ENCODE peak calls at places on chromosomes 3 and 15, in five cellular contexts. I, O, W, L and H are unnamed samples.

GRCh38 chr15:83746231-83746630 is 92.3 kb downstream of the ADAMTSL3 start:
- DNase-seq in I (no peak), O (no peak), W (no peak), L (no peak), H (no peak)

GRCh38 chr15:88465633-88466219 is 1.5 kb downstream of the MRPL46 start:
- DNase-seq in I (peak), O (no peak), W (no peak), L (no peak), H (no peak)

GRCh38 chr3:32780735-32781210 is 37.0 kb upstream of the TRIM71 start:
- DNase-seq in I (peak), O (no peak), W (peak), L (peak), H (no peak)

GRCh38 chr3:37625690-37626089 is 236.0 kb upstream of the CTDSPL start:
- DNase-seq in I (no peak), O (no peak), W (no peak), L (no peak), H (no peak)

GRCh38 chr3:162391301-162391700 is 894.7 kb downstream of the OTOL1 start:
- DNase-seq in I (peak), O (no peak), W (no peak), L (no peak), H (no peak)

GRCh38 chr3:133937756-133938601 is 42.3 kb upstream of the RAB6B start:
- DNase-seq in I (peak), O (no peak), W (no peak), L (no peak), H (peak)

GRCh38 chr3:109985942-109986555 is 648.7 kb upstream of the DPPA4 start:
- DNase-seq in I (peak), O (no peak), W (no peak), L (no peak), H (no peak)

GRCh38 chr3:54278960-54279359 is 156.6 kb downstream of the CACNA2D3 start:
- DNase-seq in I (peak), O (no peak), W (no peak), L (no peak), H (no peak)

GRCh38 chr3:127217594-127218456 is 24.9 kb downstream of the PRR23E start:
- DNase-seq in I (no peak), O (no peak), W (no peak), L (no peak), H (no peak)

GRCh38 chr3:12908136-12908730 is 66.9 kb upstream of the RPL32 start:
- DNase-seq in I (no peak), O (no peak), W (no peak), L (no peak), H (no peak)

GRCh38 chr15:40443846-40444245 is 3.1 kb downstream of the BAHD1 start:
- DNase-seq in I (no peak), O (no peak), W (no peak), L (no peak), H (no peak)

GRCh38 chr3:86244897-86245296 is 746.1 kb downstream of the VGLL3 start:
- DNase-seq in I (no peak), O (no peak), W (no peak), L (no peak), H (no peak)

GRCh38 chr3:185932213-185932612 is 5.6 kb downstream of the TRA2B start:
- DNase-seq in I (no peak), O (no peak), W (no peak), L (no peak), H (no peak)

DNA sequence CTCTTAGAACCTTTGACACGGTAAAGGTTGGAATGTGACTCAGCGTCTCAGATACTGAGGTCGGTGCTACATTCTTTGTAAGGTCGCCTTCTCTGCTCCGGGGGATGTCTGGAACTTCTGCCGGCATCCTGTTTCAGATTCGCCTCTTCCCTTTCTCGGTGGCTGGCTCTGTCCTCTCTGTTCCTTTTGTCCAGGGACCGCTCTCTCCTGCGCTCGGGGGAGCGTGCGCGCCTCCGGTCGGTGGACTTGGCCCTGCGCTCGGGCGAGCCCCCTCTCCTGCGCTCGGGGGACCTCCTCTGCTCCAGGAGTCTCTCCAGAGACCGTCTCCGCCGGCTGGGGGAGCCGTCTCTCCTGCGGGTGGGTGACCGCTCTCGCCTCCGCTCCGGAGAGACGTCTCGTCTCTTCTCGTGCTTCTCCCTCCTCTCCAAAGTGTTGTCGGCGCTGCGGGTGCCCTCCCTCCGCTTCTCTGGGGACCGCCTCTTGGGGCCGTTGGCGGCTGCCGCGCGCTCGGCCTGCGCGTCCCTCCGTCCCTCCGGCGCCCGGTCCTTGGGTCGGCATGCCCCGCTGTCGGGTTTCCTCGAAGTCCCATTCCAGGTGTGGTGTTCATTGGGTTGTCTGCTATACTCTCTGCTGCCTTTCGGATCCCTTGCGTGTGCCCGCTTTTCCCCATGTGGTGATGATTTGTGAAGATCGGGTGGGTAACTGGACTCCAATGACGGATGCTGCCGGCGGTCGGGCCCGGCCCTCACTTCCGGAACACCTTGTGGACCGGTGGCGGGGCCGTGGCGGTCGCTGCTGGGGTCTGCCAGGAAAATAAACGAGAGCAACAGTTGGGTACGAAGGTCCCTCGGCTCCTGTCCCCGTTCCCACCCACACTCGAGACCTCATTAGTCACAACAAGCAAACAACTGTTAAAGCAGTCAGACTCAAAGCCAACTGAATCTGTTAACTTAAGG is 668.8 kb upstream of the ADAMTS9 start:
- DNase-seq in I (no peak), O (no peak), W (no peak), L (peak), H (no peak)
- H3K4me3 ChIP-seq in I (peak), O (no peak), W (peak), L (peak), H (no peak)

DNA sequence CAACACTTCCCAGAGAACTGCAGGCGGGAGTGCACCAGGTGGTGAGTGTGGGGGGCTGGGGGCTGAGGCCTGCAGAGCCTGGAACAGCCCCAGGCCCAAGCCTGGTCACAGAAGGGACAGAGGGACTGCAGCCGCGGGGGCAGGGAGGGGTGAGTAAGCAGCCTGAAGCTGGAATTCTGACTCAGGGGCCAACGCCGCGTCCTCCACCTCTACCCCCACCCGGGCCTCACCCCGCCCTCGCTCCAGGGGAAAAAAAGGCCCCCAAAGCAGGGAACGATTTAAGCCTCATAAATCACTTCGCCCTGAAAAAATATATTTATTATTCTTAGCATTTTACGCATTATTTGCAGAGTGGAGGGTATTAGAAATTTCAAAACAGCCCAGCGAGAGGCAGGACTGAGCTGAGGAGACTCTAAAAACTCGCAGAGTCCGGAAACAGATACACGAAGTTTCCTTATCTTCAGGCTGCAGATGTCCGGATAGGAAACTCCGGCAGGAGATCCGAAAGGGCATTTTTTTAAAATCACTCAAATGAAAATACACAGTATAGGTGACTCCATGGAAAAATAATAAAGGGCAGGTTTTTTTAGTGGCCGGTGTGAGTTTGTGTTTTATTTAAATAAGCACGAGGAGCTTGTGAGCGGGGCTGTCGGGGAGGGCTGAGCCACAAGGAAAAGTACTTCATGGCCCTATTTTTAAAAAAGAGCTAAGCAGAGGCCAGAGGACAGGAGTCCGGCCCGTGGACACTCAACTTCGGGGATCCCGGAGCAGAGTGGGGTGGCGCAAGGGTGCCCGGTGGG is 9.9 kb downstream of the GATA2 start:
- DNase-seq in I (peak), O (peak), W (peak), L (peak), H (no peak)
- H3K4me3 ChIP-seq in I (peak), O (peak), W (peak), L (peak), H (no peak)

DNA sequence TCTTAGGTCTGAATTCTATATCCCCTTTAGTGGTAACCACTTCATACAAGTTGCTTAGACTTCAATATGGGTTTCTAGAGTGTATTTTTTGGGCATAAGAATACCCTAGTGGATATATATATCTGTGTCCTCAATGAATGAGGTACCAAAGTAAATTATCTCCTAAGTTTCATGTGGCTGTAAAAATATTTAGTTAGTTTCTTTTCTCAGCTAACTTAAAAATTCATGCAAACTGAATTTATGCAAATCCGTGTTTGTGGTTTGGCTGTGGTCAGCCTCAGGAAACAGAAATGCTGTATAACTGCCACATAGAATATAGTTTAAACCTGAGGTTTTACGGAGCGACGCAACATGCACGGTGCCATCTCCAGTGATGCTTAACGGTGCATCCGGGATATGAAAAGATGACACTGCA is 80.3 kb downstream of the PEX5L start:
- DNase-seq in I (no peak), O (no peak), W (no peak), L (no peak), H (no peak)
- H3K4me3 ChIP-seq in I (no peak), O (no peak), W (no peak), L (no peak), H (no peak)

DNA sequence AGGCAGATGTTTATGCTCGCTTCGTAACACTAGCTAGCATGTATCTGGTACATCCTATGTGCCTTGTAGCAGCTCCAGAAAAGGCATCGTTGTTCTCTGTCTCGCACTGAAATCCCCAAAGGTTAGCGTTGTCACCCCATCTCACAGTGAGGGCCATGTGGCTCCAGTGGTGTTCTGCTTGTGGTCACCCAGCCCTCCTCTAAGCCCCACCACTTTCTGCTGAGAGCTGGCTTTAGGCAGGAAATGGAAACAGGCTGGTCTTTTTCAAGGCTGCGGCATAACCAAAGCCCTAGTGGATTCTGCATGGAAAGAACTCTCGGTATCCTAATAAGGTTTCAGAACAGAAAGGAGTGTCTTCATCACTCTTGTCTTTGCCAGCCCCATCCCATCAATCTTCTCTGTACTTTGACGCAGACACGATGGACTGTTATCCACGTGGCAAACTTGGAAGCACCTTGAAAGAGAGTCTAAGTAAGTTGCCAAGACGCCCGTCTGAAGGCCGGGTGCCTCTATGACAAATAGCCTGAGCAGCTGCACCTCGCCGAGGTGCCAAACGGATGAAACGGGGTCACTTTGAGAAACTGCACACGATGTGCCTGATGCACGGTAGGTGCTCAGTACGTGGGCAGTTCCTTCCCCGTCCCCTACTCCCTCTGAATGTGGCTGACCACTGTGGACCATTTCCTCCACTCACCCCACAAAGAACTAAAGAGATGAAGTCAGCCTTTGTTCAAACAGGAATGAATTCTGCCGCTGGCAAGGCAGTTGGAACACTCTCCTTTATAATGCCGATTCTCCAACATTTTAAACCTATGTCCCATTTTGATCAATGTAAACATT is 57.8 kb upstream of the MEF2A start:
- DNase-seq in I (peak), O (peak), W (no peak), L (peak), H (no peak)
- H3K4me3 ChIP-seq in I (peak), O (peak), W (no peak), L (no peak), H (no peak)

GRCh38 chr15:31752905-31753304 is 277.4 kb upstream of the CHRNA7 start:
- DNase-seq in I (no peak), O (no peak), W (no peak), L (no peak), H (no peak)
- H3K4me3 ChIP-seq in I (no peak), O (no peak), W (no peak), L (no peak), H (no peak)